ENCODE peak calls at places on chromosomes 13 and 19, in eight cellular contexts. One of them, this sample, is unnamed.

GRCh38 chr19:49058592-49058991 is 1.0 kb upstream of the CGB7 start:
- DNase-seq in type B pancreatic cell: no peak
- DNase-seq in astrocyte of the cerebellum: peak
- DNase-seq in endothelial cell: no peak
- DNase-seq in nephron progenitor cell: no peak
- DNase-seq in tibial artery: no peak
- DNase-seq in spleen: no peak
- DNase-seq in OCI-LY7: peak
- DNase-seq in this sample: peak

GRCh38 chr19:10118960-10119359 is 739 bp downstream of the EIF3G start:
- DNase-seq in OCI-LY7: no peak
- DNase-seq in tibial artery: no peak
- DNase-seq in spleen: peak
- DNase-seq in astrocyte of the cerebellum: no peak
- DNase-seq in type B pancreatic cell: no peak
- DNase-seq in endothelial cell: no peak
- DNase-seq in nephron progenitor cell: no peak
- DNase-seq in this sample: no peak

GRCh38 chr13:99124695-99125334 is 75.8 kb upstream of the UBAC2 start:
- DNase-seq in astrocyte of the cerebellum: peak
- DNase-seq in spleen: no peak
- DNase-seq in type B pancreatic cell: no peak
- DNase-seq in tibial artery: no peak
- DNase-seq in nephron progenitor cell: no peak
- DNase-seq in OCI-LY7: peak
- DNase-seq in endothelial cell: no peak
- DNase-seq in this sample: peak

GRCh38 chr19:46412034-46412982 is 1.1 kb downstream of the CCDC8 start:
- DNase-seq in nephron progenitor cell: no peak
- DNase-seq in astrocyte of the cerebellum: no peak
- DNase-seq in tibial artery: no peak
- DNase-seq in spleen: no peak
- DNase-seq in type B pancreatic cell: no peak
- DNase-seq in endothelial cell: no peak
- DNase-seq in OCI-LY7: no peak
- DNase-seq in this sample: no peak

GRCh38 chr19:28636706-28637105 is 576.2 kb downstream of the UQCRFS1 start:
- DNase-seq in astrocyte of the cerebellum: no peak
- DNase-seq in endothelial cell: no peak
- DNase-seq in spleen: no peak
- DNase-seq in tibial artery: no peak
- DNase-seq in OCI-LY7: no peak
- DNase-seq in nephron progenitor cell: no peak
- DNase-seq in type B pancreatic cell: no peak
- DNase-seq in this sample: no peak

GRCh38 chr13:103039183-103039582 is 27.0 kb downstream of the SLC10A2 start:
- DNase-seq in spleen: no peak
- DNase-seq in type B pancreatic cell: no peak
- DNase-seq in endothelial cell: no peak
- DNase-seq in tibial artery: no peak
- DNase-seq in astrocyte of the cerebellum: no peak
- DNase-seq in OCI-LY7: no peak
- DNase-seq in nephron progenitor cell: peak
- DNase-seq in this sample: no peak

GRCh38 chr19:1893791-1894190 is 8.5 kb upstream of the ABHD17A start:
- DNase-seq in astrocyte of the cerebellum: no peak
- DNase-seq in tibial artery: no peak
- DNase-seq in endothelial cell: no peak
- DNase-seq in nephron progenitor cell: no peak
- DNase-seq in OCI-LY7: no peak
- DNase-seq in type B pancreatic cell: no peak
- DNase-seq in spleen: no peak
- DNase-seq in this sample: no peak

GRCh38 chr19:47082493-47082892 is 31.1 kb downstream of the ZC3H4 start:
- DNase-seq in type B pancreatic cell: no peak
- DNase-seq in OCI-LY7: no peak
- DNase-seq in tibial artery: no peak
- DNase-seq in endothelial cell: no peak
- DNase-seq in spleen: no peak
- DNase-seq in nephron progenitor cell: no peak
- DNase-seq in astrocyte of the cerebellum: no peak
- DNase-seq in this sample: no peak

GRCh38 chr13:34672631-34673030 is 269.4 kb upstream of the NBEA start:
- DNase-seq in endothelial cell: no peak
- DNase-seq in tibial artery: no peak
- DNase-seq in type B pancreatic cell: no peak
- DNase-seq in nephron progenitor cell: no peak
- DNase-seq in spleen: no peak
- DNase-seq in astrocyte of the cerebellum: no peak
- DNase-seq in OCI-LY7: no peak
- DNase-seq in this sample: peak

GRCh38 chr19:19348266-19348665 is 27.6 kb downstream of the MAU2 start:
- DNase-seq in astrocyte of the cerebellum: no peak
- DNase-seq in nephron progenitor cell: no peak
- DNase-seq in type B pancreatic cell: no peak
- DNase-seq in tibial artery: no peak
- DNase-seq in spleen: no peak
- DNase-seq in endothelial cell: no peak
- DNase-seq in OCI-LY7: no peak
- DNase-seq in this sample: peak

GRCh38 chr19:16654151-16654550 is 5.8 kb downstream of the SMIM7 start:
- DNase-seq in tibial artery: no peak
- DNase-seq in OCI-LY7: no peak
- DNase-seq in type B pancreatic cell: no peak
- DNase-seq in spleen: no peak
- DNase-seq in nephron progenitor cell: no peak
- DNase-seq in endothelial cell: no peak
- DNase-seq in astrocyte of the cerebellum: no peak
- DNase-seq in this sample: peak

GRCh38 chr13:51590966-51591627 is 6.8 kb downstream of the WDFY2 start:
- DNase-seq in astrocyte of the cerebellum: no peak
- DNase-seq in endothelial cell: no peak
- DNase-seq in spleen: no peak
- DNase-seq in type B pancreatic cell: no peak
- DNase-seq in OCI-LY7: no peak
- DNase-seq in tibial artery: no peak
- DNase-seq in nephron progenitor cell: no peak
- DNase-seq in this sample: peak

GRCh38 chr13:20714563-20715339 is 11.3 kb downstream of the IL17D start:
- DNase-seq in astrocyte of the cerebellum: peak
- DNase-seq in spleen: no peak
- DNase-seq in nephron progenitor cell: no peak
- DNase-seq in OCI-LY7: no peak
- DNase-seq in endothelial cell: no peak
- DNase-seq in type B pancreatic cell: no peak
- DNase-seq in tibial artery: peak
- DNase-seq in this sample: no peak

GRCh38 chr13:36344886-36345437 is 1.2 kb downstream of the SPART start:
- DNase-seq in tibial artery: no peak
- DNase-seq in nephron progenitor cell: no peak
- DNase-seq in astrocyte of the cerebellum: no peak
- DNase-seq in type B pancreatic cell: no peak
- DNase-seq in OCI-LY7: no peak
- DNase-seq in endothelial cell: no peak
- DNase-seq in spleen: no peak
- DNase-seq in this sample: peak

GRCh38 chr13:101058841-101059240 is 357.5 kb downstream of the NALCN start:
- DNase-seq in endothelial cell: no peak
- DNase-seq in nephron progenitor cell: no peak
- DNase-seq in tibial artery: no peak
- DNase-seq in spleen: no peak
- DNase-seq in type B pancreatic cell: no peak
- DNase-seq in OCI-LY7: no peak
- DNase-seq in astrocyte of the cerebellum: no peak
- DNase-seq in this sample: no peak

GRCh38 chr13:92734068-92734467 is 492.5 kb upstream of the GPC6 start:
- DNase-seq in type B pancreatic cell: no peak
- DNase-seq in endothelial cell: no peak
- DNase-seq in spleen: no peak
- DNase-seq in tibial artery: no peak
- DNase-seq in nephron progenitor cell: no peak
- DNase-seq in OCI-LY7: no peak
- DNase-seq in astrocyte of the cerebellum: no peak
- DNase-seq in this sample: no peak

GRCh38 chr13:39675904-39676303 is 20.4 kb downstream of the COG6 start:
- DNase-seq in spleen: no peak
- DNase-seq in astrocyte of the cerebellum: no peak
- DNase-seq in type B pancreatic cell: no peak
- DNase-seq in OCI-LY7: no peak
- DNase-seq in nephron progenitor cell: no peak
- DNase-seq in tibial artery: no peak
- DNase-seq in endothelial cell: no peak
- DNase-seq in this sample: no peak

DNA sequence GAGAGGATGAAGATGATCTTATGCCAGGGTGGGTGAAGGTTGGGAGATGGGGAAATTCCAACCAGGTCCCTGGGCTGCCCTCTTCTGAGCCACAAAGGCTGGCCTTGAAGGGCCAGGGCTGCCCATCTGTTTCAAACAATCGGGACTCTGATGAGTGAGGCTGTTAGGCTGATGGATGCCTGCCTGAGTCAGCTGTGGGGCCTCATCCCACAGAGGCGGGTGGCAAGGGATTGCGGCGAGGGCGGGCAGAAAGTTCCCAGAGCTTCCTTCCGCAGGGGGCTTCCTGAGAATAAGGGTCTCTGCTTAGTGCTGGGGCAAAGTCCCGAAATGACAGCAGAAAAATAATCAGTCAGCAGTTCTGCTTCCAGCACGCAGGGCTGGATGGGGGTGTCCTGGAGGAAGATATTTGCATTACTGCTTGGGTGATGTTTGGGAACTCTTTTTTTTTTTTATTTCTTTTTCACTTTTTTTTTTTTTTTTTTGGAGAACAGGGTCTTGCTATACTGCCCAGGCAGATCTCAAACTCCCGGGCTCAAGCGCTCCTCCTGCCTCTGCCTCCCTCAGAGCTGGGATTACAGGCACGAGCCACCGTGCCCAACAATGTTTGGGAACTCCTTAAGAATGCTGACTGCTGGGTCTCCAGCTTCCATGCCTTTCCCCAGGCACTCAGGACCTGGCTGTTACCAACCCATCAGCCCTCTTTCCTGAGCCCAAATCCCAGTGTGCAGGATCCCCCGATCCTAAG is 14.1 kb downstream of the SH3GL1 start:
- DNase-seq in type B pancreatic cell: no peak
- DNase-seq in endothelial cell: no peak
- DNase-seq in spleen: no peak
- DNase-seq in OCI-LY7: no peak
- DNase-seq in tibial artery: no peak
- DNase-seq in nephron progenitor cell: no peak
- DNase-seq in astrocyte of the cerebellum: no peak
- DNase-seq in this sample: no peak
- TF ChIP-seq CTCF in type B pancreatic cell: peak
- TF ChIP-seq CTCF in endothelial cell: peak
- TF ChIP-seq CTCF in spleen: no peak
- TF ChIP-seq CTCF in OCI-LY7: no peak
- TF ChIP-seq CTCF in tibial artery: no peak
- TF ChIP-seq CTCF in nephron progenitor cell: no peak
- TF ChIP-seq CTCF in astrocyte of the cerebellum: peak
- TF ChIP-seq CTCF in this sample: no peak

GRCh38 chr13:79245937-79246574 is 160.0 kb downstream of the RBM26 start:
- DNase-seq in type B pancreatic cell: no peak
- DNase-seq in endothelial cell: no peak
- DNase-seq in nephron progenitor cell: no peak
- DNase-seq in tibial artery: no peak
- DNase-seq in astrocyte of the cerebellum: no peak
- DNase-seq in OCI-LY7: no peak
- DNase-seq in spleen: no peak
- DNase-seq in this sample: peak

GRCh38 chr13:79241697-79242096 is 164.4 kb downstream of the RBM26 start:
- DNase-seq in nephron progenitor cell: no peak
- DNase-seq in astrocyte of the cerebellum: no peak
- DNase-seq in spleen: no peak
- DNase-seq in OCI-LY7: no peak
- DNase-seq in tibial artery: no peak
- DNase-seq in type B pancreatic cell: no peak
- DNase-seq in endothelial cell: no peak
- DNase-seq in this sample: no peak

GRCh38 chr13:79246575-79246949 is 159.5 kb downstream of the RBM26 start:
- DNase-seq in tibial artery: no peak
- DNase-seq in endothelial cell: no peak
- DNase-seq in astrocyte of the cerebellum: no peak
- DNase-seq in nephron progenitor cell: no peak
- DNase-seq in type B pancreatic cell: no peak
- DNase-seq in OCI-LY7: peak
- DNase-seq in spleen: no peak
- DNase-seq in this sample: peak
- TF ChIP-seq CTCF in tibial artery: no peak
- TF ChIP-seq CTCF in endothelial cell: no peak
- TF ChIP-seq CTCF in astrocyte of the cerebellum: no peak
- TF ChIP-seq CTCF in nephron progenitor cell: no peak
- TF ChIP-seq CTCF in type B pancreatic cell: no peak
- TF ChIP-seq CTCF in OCI-LY7: peak
- TF ChIP-seq CTCF in spleen: no peak
- TF ChIP-seq CTCF in this sample: peak

GRCh38 chr19:406121-406711 is 2.7 kb downstream of the C2CD4C start:
- DNase-seq in type B pancreatic cell: no peak
- DNase-seq in OCI-LY7: no peak
- DNase-seq in nephron progenitor cell: peak
- DNase-seq in astrocyte of the cerebellum: no peak
- DNase-seq in endothelial cell: no peak
- DNase-seq in tibial artery: peak
- DNase-seq in spleen: peak
- DNase-seq in this sample: no peak

GRCh38 chr19:405138-405965 is 3.6 kb downstream of the C2CD4C start:
- DNase-seq in type B pancreatic cell: no peak
- DNase-seq in tibial artery: peak
- DNase-seq in endothelial cell: no peak
- DNase-seq in spleen: peak
- DNase-seq in OCI-LY7: no peak
- DNase-seq in astrocyte of the cerebellum: no peak
- DNase-seq in nephron progenitor cell: no peak
- DNase-seq in this sample: no peak

GRCh38 chr19:407501-408440 is 1.2 kb downstream of the C2CD4C start:
- DNase-seq in spleen: peak
- DNase-seq in tibial artery: no peak
- DNase-seq in endothelial cell: no peak
- DNase-seq in type B pancreatic cell: no peak
- DNase-seq in nephron progenitor cell: no peak
- DNase-seq in OCI-LY7: no peak
- DNase-seq in astrocyte of the cerebellum: no peak
- DNase-seq in this sample: no peak

GRCh38 chr19:408441-409005 is 424 bp downstream of the C2CD4C start:
- DNase-seq in nephron progenitor cell: peak
- DNase-seq in endothelial cell: no peak
- DNase-seq in type B pancreatic cell: no peak
- DNase-seq in spleen: peak
- DNase-seq in astrocyte of the cerebellum: no peak
- DNase-seq in tibial artery: peak
- DNase-seq in OCI-LY7: no peak
- DNase-seq in this sample: no peak

GRCh38 chr19:406999-407491 is 1.9 kb downstream of the C2CD4C start:
- DNase-seq in spleen: peak
- DNase-seq in nephron progenitor cell: no peak
- DNase-seq in tibial artery: peak
- DNase-seq in type B pancreatic cell: no peak
- DNase-seq in astrocyte of the cerebellum: no peak
- DNase-seq in OCI-LY7: no peak
- DNase-seq in endothelial cell: no peak
- DNase-seq in this sample: no peak
- TF ChIP-seq CTCF in spleen: no peak
- TF ChIP-seq CTCF in nephron progenitor cell: no peak
- TF ChIP-seq CTCF in tibial artery: no peak
- TF ChIP-seq CTCF in type B pancreatic cell: no peak
- TF ChIP-seq CTCF in astrocyte of the cerebellum: no peak
- TF ChIP-seq CTCF in OCI-LY7: no peak
- TF ChIP-seq CTCF in endothelial cell: no peak
- TF ChIP-seq CTCF in this sample: no peak

GRCh38 chr13:106847049-106847448 is 279.1 kb upstream of the ARGLU1 start:
- DNase-seq in nephron progenitor cell: no peak
- DNase-seq in astrocyte of the cerebellum: no peak
- DNase-seq in spleen: no peak
- DNase-seq in type B pancreatic cell: no peak
- DNase-seq in OCI-LY7: no peak
- DNase-seq in endothelial cell: no peak
- DNase-seq in tibial artery: no peak
- DNase-seq in this sample: peak
- TF ChIP-seq CTCF in nephron progenitor cell: no peak
- TF ChIP-seq CTCF in astrocyte of the cerebellum: no peak
- TF ChIP-seq CTCF in spleen: no peak
- TF ChIP-seq CTCF in type B pancreatic cell: no peak
- TF ChIP-seq CTCF in OCI-LY7: no peak
- TF ChIP-seq CTCF in endothelial cell: no peak
- TF ChIP-seq CTCF in tibial artery: no peak
- TF ChIP-seq CTCF in this sample: no peak